ENCODE peak calls at places on chromosome 18, in eight cellular contexts. W, I, F, D, K, U, V and E are unnamed samples.

GRCh38 chr18:60493066-60493465 is 120.5 kb upstream of the MC4R start:
- ATAC-seq in W (no peak), I (no peak), F (no peak), D (no peak), K (no peak), U (no peak), V (no peak), E (no peak)

GRCh38 chr18:70781860-70782453 is 493.1 kb downstream of the SOCS6 start:
- ATAC-seq in W (peak; percentile 74), I (no peak), F (no peak), D (peak; percentile 83), K (peak; percentile 90), U (peak; percentile 64), V (peak; percentile 67), E (no peak)

GRCh38 chr18:4455113-4455811 is at the start of gene DLGAP1:
- ATAC-seq in W (peak; percentile 81), I (peak; percentile 11), F (peak; percentile 47), D (peak; percentile 89), K (peak; percentile 96), U (no peak), V (peak; percentile 85), E (peak; percentile 71)

GRCh38 chr18:68507781-68508180 is 207.1 kb downstream of the TMX3 start:
- ATAC-seq in W (no peak), I (peak; percentile 42), F (no peak), D (peak; percentile 32), K (no peak), U (no peak), V (no peak), E (no peak)

GRCh38 chr18:26813043-26813442 is 52.5 kb downstream of the AQP4 start:
- ATAC-seq in W (peak; percentile 42), I (no peak), F (peak; percentile 73), D (peak; percentile 87), K (peak; percentile 97), U (no peak), V (peak; percentile 74), E (peak; percentile 31)

GRCh38 chr18:80149667-80150066 is 40.6 kb downstream of the ADNP2 start:
- ATAC-seq in W (no peak), I (no peak), F (no peak), D (no peak), K (no peak), U (no peak), V (no peak), E (no peak)

GRCh38 chr18:77344777-77345507 is 95.3 kb downstream of the GALR1 start:
- ATAC-seq in W (no peak), I (no peak), F (no peak), D (no peak), K (no peak), U (no peak), V (no peak), E (no peak)

GRCh38 chr18:10127721-10128120 is 213.9 kb downstream of the VAPA start:
- ATAC-seq in W (no peak), I (no peak), F (no peak), D (no peak), K (no peak), U (no peak), V (no peak), E (no peak)

GRCh38 chr18:27713037-27713726 is 463.7 kb downstream of the CDH2 start:
- ATAC-seq in W (no peak), I (no peak), F (no peak), D (no peak), K (no peak), U (no peak), V (no peak), E (no peak)

GRCh38 chr18:46623541-46623940 is 33.5 kb downstream of the LOXHD1 start:
- ATAC-seq in W (no peak), I (no peak), F (no peak), D (no peak), K (peak; percentile 29), U (no peak), V (peak; percentile 33), E (no peak)

GRCh38 chr18:40678318-40678717 is 1276.7 kb upstream of the PIK3C3 start:
- ATAC-seq in W (no peak), I (no peak), F (no peak), D (no peak), K (no peak), U (no peak), V (no peak), E (no peak)

GRCh38 chr18:8766576-8767253 is 61.4 kb downstream of the MTCL1 start:
- ATAC-seq in W (no peak), I (no peak), F (no peak), D (no peak), K (no peak), U (no peak), V (peak; percentile 21), E (no peak)

GRCh38 chr18:9413586-9413985 is 61.7 kb upstream of the RALBP1 start:
- ATAC-seq in W (no peak), I (peak; percentile 79), F (no peak), D (no peak), K (peak; percentile 25), U (no peak), V (no peak), E (no peak)

GRCh38 chr18:2979027-2979570 is 33.8 kb downstream of the LPIN2 start:
- ATAC-seq in W (peak; percentile 50), I (peak; percentile 38), F (no peak), D (peak; percentile 62), K (peak; percentile 33), U (no peak), V (no peak), E (no peak)

GRCh38 chr18:2976733-2977132 is 36.2 kb downstream of the LPIN2 start:
- ATAC-seq in W (peak; percentile 6), I (no peak), F (no peak), D (no peak), K (no peak), U (peak; percentile 18), V (no peak), E (no peak)

GRCh38 chr18:2979871-2980606 is 32.9 kb downstream of the LPIN2 start:
- ATAC-seq in W (no peak), I (no peak), F (peak; percentile 13), D (no peak), K (peak; percentile 11), U (peak; percentile 15), V (no peak), E (peak; percentile 29)

GRCh38 chr18:2978208-2978607 is 34.7 kb downstream of the LPIN2 start:
- ATAC-seq in W (no peak), I (no peak), F (no peak), D (no peak), K (no peak), U (no peak), V (no peak), E (no peak)

GRCh38 chr18:2978626-2979025 is 34.3 kb downstream of the LPIN2 start:
- ATAC-seq in W (no peak), I (peak; percentile 60), F (no peak), D (no peak), K (no peak), U (no peak), V (peak; percentile 45), E (no peak)
- H3K4me3 ChIP-seq in W (no peak overlapping the region), I (peak overlapping the region; percentile 41), F (no peak overlapping the region), D (no peak overlapping the region), K (no peak overlapping the region), U (no peak overlapping the region), V (no peak overlapping the region), E (no peak overlapping the region)

DNA sequence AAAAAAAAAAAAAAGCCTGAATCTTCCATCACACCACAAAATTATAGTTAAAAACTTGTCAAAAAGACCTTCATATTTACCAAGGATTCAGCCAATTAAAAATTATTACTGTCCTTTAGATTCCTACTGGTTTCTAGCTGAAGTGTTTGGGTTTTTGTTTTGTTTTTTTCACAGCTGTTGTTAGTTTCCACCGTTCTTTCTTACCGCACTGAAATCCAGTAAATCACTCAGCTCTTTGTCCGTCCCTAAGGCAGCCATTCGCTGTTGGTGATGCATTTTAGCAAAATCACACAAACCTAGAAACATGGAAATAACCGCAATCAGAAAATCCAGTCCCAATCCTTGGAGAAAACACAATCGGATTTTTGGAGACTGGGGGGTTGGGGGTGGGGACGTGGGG is 1.2 kb downstream of the TCF4 start:
- ATAC-seq in W (no peak), I (no peak), F (no peak), D (no peak), K (no peak), U (no peak), V (no peak), E (no peak)
- H3K4me3 ChIP-seq in W (no peak overlapping the region), I (peak overlapping the region; percentile 78), F (peak overlapping the region; percentile 86), D (no peak overlapping the region), K (peak overlapping the region; percentile 56), U (peak overlapping the region; percentile 63), V (peak overlapping the region; percentile 13), E (peak overlapping the region; percentile 75)

DNA sequence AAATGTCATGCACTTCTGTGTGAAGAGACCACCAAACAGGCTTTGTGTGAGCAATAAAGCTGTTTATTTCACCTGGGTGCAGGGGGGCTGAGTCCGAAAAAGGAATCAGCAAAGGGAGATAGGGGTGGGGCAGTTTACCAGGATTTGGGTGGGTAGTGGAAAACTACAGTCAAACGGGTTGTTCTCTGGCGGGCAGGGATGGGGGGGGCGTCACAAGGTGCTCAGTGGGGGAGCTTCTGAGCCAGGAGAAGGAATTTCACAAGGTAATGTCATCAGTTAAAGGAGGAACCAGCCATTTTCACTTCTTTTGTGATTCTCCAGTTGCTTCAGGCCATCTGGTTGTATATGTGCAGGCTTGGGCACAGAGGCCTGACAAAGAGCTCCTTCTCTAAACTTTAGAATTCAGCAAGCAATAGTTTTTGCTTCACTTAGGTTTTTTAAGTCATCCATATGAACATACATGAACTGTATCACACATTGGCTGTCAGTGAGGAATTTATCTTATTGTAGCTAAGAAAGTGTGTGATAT is 17.5 kb upstream of the ALPK2 start:
- ATAC-seq in W (no peak), I (no peak), F (no peak), D (no peak), K (no peak), U (no peak), V (no peak), E (no peak)
- H3K4me3 ChIP-seq in W (no peak overlapping the region), I (no peak overlapping the region), F (no peak overlapping the region), D (no peak overlapping the region), K (no peak overlapping the region), U (no peak overlapping the region), V (no peak overlapping the region), E (no peak overlapping the region)

DNA sequence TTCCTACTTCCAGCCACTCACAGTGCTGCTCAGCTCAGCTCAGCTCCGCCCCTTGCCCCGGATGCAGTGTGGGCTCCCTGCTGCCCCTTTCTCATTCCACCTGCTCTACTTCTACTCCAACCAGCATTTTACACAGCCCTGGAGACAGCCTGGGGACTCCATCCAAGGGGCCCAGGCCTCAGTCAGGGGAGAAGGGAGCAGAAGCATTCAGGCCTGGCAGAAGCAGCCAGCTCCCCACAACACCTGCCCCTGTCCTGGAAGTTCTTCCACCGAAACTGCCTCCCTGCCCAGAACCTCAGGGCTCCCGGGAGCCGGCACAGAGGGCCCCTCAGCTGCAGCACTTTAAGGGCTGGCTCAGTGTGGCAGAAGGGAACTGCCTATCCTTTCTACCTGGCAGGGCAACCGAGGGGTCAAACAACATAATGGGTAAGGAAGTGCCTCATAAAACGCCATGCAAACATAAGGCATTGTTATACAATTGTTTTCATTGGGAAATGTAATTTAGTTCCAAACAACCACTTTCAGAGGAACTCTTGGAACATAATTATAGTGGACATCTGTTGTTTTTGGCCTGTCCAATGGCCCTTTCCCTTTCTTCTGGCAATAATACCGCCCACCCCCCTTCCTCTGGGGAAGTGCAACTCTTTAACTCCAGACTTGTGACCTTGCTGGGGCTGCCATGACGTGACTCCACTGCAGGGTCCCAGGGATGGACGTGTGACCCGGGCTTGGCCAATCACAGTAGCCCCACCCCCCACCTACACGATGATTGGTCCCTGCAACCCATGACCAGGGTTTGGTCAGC is 102.4 kb downstream of the LIPG start:
- ATAC-seq in W (no peak), I (no peak), F (peak; percentile 38), D (no peak), K (peak; percentile 10), U (peak; percentile 63), V (no peak), E (peak; percentile 73)
- H3K4me3 ChIP-seq in W (no peak overlapping the region), I (no peak overlapping the region), F (no peak overlapping the region), D (no peak overlapping the region), K (no peak overlapping the region), U (no peak overlapping the region), V (no peak overlapping the region), E (no peak overlapping the region)